ENCODE peak calls at places on chromosomes 2 and 18, in five cellular contexts. J is kidney, I is PC-3, A is GM12878, M is colonic mucosa. S is an unnamed sample.

GRCh38 chr2:228180126-228181097 is 1.1 kb downstream of the SPHKAP start:
- DNase-seq in J (peak; percentile 44), M (no peak), I (no peak), A (no peak), S (peak; percentile 71)

GRCh38 chr2:192011196-192011595 is 164.3 kb upstream of the CAVIN2 start:
- DNase-seq in I (no peak), M (no peak), J (no peak), A (no peak), S (no peak)

GRCh38 chr2:31373127-31373526 is 41.4 kb downstream of the XDH start:
- DNase-seq in J (no peak), M (no peak), I (no peak), A (no peak), S (no peak)

GRCh38 chr2:313991-314390 is 26.1 kb upstream of the ALKAL2 start:
- DNase-seq in I (no peak), J (no peak), M (no peak), A (no peak), S (no peak)

GRCh38 chr2:42492691-42493467 is 903 bp downstream of the KCNG3 start:
- DNase-seq in A (no peak), J (peak; percentile 71), M (peak; percentile 39), I (no peak), S (peak; percentile 58)

GRCh38 chr18:31648966-31649429 is 35.4 kb downstream of the B4GALT6 start:
- DNase-seq in J (no peak), A (peak; percentile 85), I (peak; percentile 83), M (no peak), S (no peak)

GRCh38 chr2:76247006-76247405 is 536.3 kb upstream of the GCFC2 start:
- DNase-seq in M (no peak), J (no peak), I (no peak), A (no peak), S (no peak)

GRCh38 chr18:54020971-54021370 is 203.5 kb downstream of the MBD2 start:
- DNase-seq in I (no peak), M (no peak), J (no peak), A (no peak), S (no peak)

GRCh38 chr2:80322337-80322920 is 17.9 kb upstream of the LRRTM1 start:
- DNase-seq in J (no peak), I (no peak), A (no peak), M (no peak), S (peak; percentile 33)

GRCh38 chr18:80168982-80169381 is 59.9 kb downstream of the ADNP2 start:
- DNase-seq in A (no peak), M (no peak), I (no peak), J (peak; percentile 80), S (no peak)

GRCh38 chr2:158998486-158999248 is 30.2 kb downstream of the TANC1 start:
- DNase-seq in I (no peak), M (no peak), A (no peak), J (no peak), S (no peak)

GRCh38 chr2:80395251-80395650 is 90.7 kb upstream of the LRRTM1 start:
- DNase-seq in I (no peak), A (no peak), M (no peak), J (no peak), S (no peak)

GRCh38 chr2:56539618-56540017 is 355.8 kb downstream of the CCDC85A start:
- DNase-seq in J (no peak), M (no peak), I (no peak), A (no peak), S (no peak)

GRCh38 chr2:216819766-216820165 is 40.1 kb downstream of the TNP1 start:
- DNase-seq in M (no peak), A (no peak), J (no peak), I (no peak), S (no peak)

GRCh38 chr2:123826729-123827271 is 198.3 kb upstream of the CNTNAP5 start:
- DNase-seq in A (no peak), M (no peak), J (peak; percentile 70), I (no peak), S (no peak)

GRCh38 chr2:145356046-145356445 is 836.1 kb upstream of the ZEB2 start:
- DNase-seq in J (no peak), I (no peak), M (no peak), A (no peak), S (no peak)

GRCh38 chr2:44358498-44358897 is 2.8 kb downstream of the PREPL start:
- DNase-seq in J (no peak), I (peak; percentile 95), A (peak; percentile 64), M (peak; percentile 37), S (no peak)

GRCh38 chr18:4734903-4735302 is 279.8 kb upstream of the DLGAP1 start:
- DNase-seq in A (no peak), M (no peak), I (no peak), J (no peak), S (no peak)

GRCh38 chr2:145230546-145230945 is 710.6 kb upstream of the ZEB2 start:
- DNase-seq in M (no peak), I (no peak), A (no peak), J (no peak), S (no peak)

GRCh38 chr2:200270732-200271131 is 35.8 kb upstream of the SPATS2L start:
- DNase-seq in A (no peak), J (no peak), M (no peak), I (peak; percentile 52), S (no peak)

GRCh38 chr18:54679318-54680149 is 88.5 kb downstream of the DYNAP start:
- DNase-seq in A (peak; percentile 9), I (peak; percentile 88), J (no peak), M (peak; percentile 25), S (no peak)

GRCh38 chr2:71067567-71068217 is 756 bp upstream of the NAGK start:
- DNase-seq in M (no peak), I (no peak), A (no peak), J (peak; percentile 72), S (no peak)

GRCh38 chr18:56576826-56577573 is 61.4 kb downstream of the TXNL1 start:
- DNase-seq in M (no peak), I (peak; percentile 32), J (no peak), A (no peak), S (no peak)

GRCh38 chr2:216221806-216222205 is 112.7 kb downstream of the XRCC5 start:
- DNase-seq in J (no peak), I (peak; percentile 25), A (no peak), M (no peak), S (no peak)

GRCh38 chr2:156115338-156115737 is 217.2 kb downstream of the NR4A2 start:
- DNase-seq in I (peak; percentile 84), A (no peak), J (no peak), M (no peak), S (no peak)

DNA sequence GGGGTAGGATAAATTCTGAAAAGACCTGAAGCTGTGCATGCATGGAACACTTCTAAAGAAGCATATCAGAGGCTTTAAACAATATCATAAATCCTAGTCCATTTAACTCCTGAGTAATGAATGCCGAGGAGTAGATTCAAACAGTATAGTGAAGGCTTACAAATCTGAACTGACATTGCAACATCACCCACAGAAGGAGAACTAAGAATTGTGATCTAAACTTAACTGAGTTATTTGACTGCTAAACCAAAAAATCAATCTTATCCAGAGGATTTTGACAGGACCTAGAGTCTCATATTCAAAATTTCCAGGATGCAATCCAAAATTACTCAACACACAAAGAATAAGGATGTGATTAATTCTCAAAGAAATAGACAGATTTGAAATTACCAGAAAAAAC is 181.0 kb downstream of the SLC39A10 start:
- DNase-seq in A (no peak), I (no peak), J (no peak), M (no peak), S (no peak)
- H3K9ac ChIP-seq in A (no peak overlapping the region), I (no peak overlapping the region), J (no peak overlapping the region), M (no peak overlapping the region), S (no peak overlapping the region)

DNA sequence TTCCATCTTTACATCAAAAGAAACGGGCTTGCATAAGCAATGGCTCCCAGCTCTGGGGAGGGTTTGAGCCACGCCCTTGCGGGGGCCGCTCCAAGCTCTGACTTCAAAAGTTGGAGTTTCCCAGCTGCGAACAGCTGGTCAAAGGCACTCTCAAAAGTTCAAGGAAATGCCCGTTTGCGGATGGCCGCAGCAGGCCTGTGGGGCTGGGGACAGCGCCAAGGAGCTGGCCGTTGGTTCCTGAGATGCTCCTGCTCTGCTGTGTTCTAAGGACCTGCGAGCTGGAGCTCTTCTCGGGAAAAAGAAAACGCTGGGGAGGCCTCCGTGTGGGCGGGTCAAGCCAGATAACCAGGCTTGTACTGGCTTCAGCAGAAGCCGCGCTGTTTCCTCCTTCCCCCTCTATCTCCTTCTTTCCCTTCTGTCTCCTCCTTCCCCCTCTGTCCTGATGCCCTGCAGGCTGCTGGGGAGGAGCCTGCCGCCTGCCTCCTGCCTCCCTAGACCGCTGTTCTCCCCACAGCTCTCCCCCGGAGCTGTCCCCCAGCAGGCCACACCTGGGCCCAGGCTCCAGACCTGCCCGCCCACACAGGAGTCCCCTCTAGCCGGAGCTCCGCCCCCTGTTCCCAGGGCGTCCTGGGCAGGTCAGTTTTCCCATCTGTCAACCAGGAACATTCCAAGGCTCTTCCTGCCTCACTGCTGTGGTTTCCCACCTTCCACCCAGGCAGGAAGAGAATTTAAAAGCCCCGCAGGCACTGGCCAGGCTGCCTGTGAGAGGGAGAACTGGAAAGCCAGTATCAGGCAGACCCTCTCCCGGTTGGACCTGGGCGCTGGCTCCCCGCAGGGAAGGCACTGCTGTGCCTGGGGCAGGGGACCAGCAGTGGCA is 14.1 kb downstream of the KLF11 start:
- DNase-seq in I (no peak), A (no peak), M (peak; percentile 81), J (peak; percentile 88), S (peak; percentile 98)
- H3K9ac ChIP-seq in I (no peak overlapping the region), A (no peak overlapping the region), M (peak overlapping the region; percentile 18), J (no peak overlapping the region), S (peak overlapping the region; percentile 4)

GRCh38 chr18:12307871-12308385 is at the start of gene TUBB6:
- DNase-seq in I (no peak), A (no peak), J (peak; percentile 94), M (peak; percentile 44), S (peak; percentile 66)

GRCh38 chr18:12307251-12307736 is 747 bp upstream of the TUBB6 start:
- DNase-seq in I (no peak), J (peak; percentile 88), A (no peak), M (peak; percentile 38), S (no peak)

GRCh38 chr18:12306752-12307151 is 1.3 kb upstream of the TUBB6 start:
- DNase-seq in I (no peak), A (no peak), M (no peak), J (no peak), S (no peak)

GRCh38 chr18:12309683-12310198 is 1.7 kb downstream of the TUBB6 start:
- DNase-seq in J (no peak), I (no peak), A (no peak), M (no peak), S (no peak)

DNA sequence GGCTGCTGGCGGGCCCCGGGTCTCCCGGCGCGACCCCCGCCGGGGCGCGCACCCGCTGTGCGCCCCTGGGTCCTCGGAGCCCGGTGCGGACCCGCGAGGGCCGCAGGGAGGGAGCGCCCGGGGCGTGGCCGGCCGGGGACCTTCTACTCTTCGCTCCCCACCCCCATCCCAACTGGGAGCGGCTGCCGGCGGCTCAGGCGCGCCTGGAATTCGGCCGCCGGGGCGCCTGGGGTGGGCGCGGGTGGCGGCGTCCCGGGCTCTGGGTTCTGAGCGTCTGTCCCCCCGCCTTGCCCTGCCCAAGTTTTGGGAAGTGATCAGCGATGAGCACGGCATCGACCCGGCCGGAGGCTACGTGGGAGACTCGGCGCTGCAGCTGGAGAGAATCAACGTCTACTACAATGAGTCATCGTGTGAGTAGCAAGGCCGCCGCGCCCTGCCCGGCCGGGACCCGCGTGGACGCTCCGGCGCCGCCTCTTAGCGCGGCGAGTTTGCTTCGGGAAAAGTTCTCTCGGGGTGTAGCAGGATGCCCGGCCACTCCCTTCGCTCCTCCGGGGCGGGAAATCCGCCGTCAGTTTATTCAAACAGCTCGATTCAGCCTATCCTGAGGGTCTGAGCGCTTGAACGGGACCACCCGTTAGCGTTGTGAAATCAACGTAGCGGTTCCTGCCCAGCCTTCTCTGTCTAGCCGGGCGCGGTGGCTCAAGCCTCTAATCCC is 502 bp downstream of the TUBB6 start:
- DNase-seq in I (peak; percentile 81), A (no peak), J (peak; percentile 95), M (peak; percentile 67), S (peak; percentile 66)
- H3K9ac ChIP-seq in I (peak overlapping the region; percentile 86), A (peak overlapping the region; percentile 62), J (peak overlapping the region; percentile 55), M (peak overlapping the region; percentile 79), S (peak overlapping the region; percentile 62)

GRCh38 chr2:29113027-29113686 is 2.1 kb upstream of the CLIP4 start:
- DNase-seq in J (no peak), A (no peak), I (no peak), M (no peak), S (no peak)
- H3K9ac ChIP-seq in J (no peak overlapping the region), A (no peak overlapping the region), I (no peak overlapping the region), M (no peak overlapping the region), S (no peak overlapping the region)

S was measured in H9.